ENCODE peak calls at places on chromosomes 16 and 17, in seven cellular contexts. P, Z, K, I, V, D and R are unnamed samples.

GRCh38 chr17:64202683-64203430 is 60.2 kb downstream of the TEX2 start:
- DNase-seq in P (peak; percentile 90), Z (no peak), K (peak; percentile 46), I (no peak), V (peak; percentile 76), D (no peak), R (peak; percentile 84)

GRCh38 chr17:80261895-80262279 is 1.2 kb downstream of the RNF213 start:
- DNase-seq in P (no peak), Z (no peak), K (no peak), I (no peak), V (no peak), D (no peak), R (no peak)

GRCh38 chr16:354971-355441 is 2.5 kb upstream of the AXIN1 start:
- DNase-seq in P (no peak), Z (no peak), K (no peak), I (no peak), V (no peak), D (peak; percentile 62), R (no peak)

GRCh38 chr16:81817789-81818304 is 38.8 kb downstream of the PLCG2 start:
- DNase-seq in P (no peak), Z (no peak), K (no peak), I (no peak), V (no peak), D (no peak), R (no peak)

GRCh38 chr17:4448197-4448980 is 14.6 kb downstream of the SPNS3 start:
- DNase-seq in P (no peak), Z (no peak), K (no peak), I (no peak), V (no peak), D (no peak), R (no peak)

GRCh38 chr16:27169511-27170071 is 33.7 kb upstream of the KDM8 start:
- DNase-seq in P (peak; percentile 98), Z (no peak), K (peak; percentile 95), I (no peak), V (peak; percentile 59), D (peak; percentile 54), R (peak; percentile 93)

GRCh38 chr16:14004031-14004718 is 66.9 kb upstream of the MRTFB start:
- DNase-seq in P (no peak), Z (no peak), K (no peak), I (no peak), V (no peak), D (no peak), R (no peak)

GRCh38 chr17:81034168-81034777 is 678 bp upstream of the BAIAP2 start:
- DNase-seq in P (no peak), Z (peak; percentile 33), K (no peak), I (no peak), V (no peak), D (no peak), R (no peak)

GRCh38 chr16:46629331-46629843 is 8.2 kb upstream of the SHCBP1 start:
- DNase-seq in P (peak; percentile 41), Z (peak; percentile 73), K (peak; percentile 77), I (no peak), V (peak; percentile 80), D (no peak), R (peak; percentile 71)

GRCh38 chr16:2926660-2927646 is 15.2 kb downstream of the FLYWCH1 start:
- DNase-seq in P (peak; percentile 85), Z (peak; percentile 94), K (peak; percentile 91), I (peak; percentile 94), V (peak; percentile 91), D (peak; percentile 82), R (peak; percentile 90)

GRCh38 chr17:5355416-5356129 is 63.9 kb downstream of the NUP88 start:
- DNase-seq in P (no peak), Z (no peak), K (peak; percentile 18), I (no peak), V (peak; percentile 29), D (no peak), R (peak; percentile 32)

GRCh38 chr17:67322039-67322787 is 44.2 kb downstream of the PSMD12 start:
- DNase-seq in P (no peak), Z (peak; percentile 88), K (no peak), I (no peak), V (no peak), D (no peak), R (no peak)

GRCh38 chr16:68079616-68080344 is 5.4 kb upstream of the NFATC3 start:
- DNase-seq in P (no peak), Z (no peak), K (peak; percentile 68), I (peak; percentile 50), V (peak; percentile 44), D (peak; percentile 71), R (peak; percentile 44)

GRCh38 chr17:64418506-64419339 is 28.1 kb upstream of the PECAM1 start:
- DNase-seq in P (peak; percentile 33), Z (peak; percentile 71), K (peak; percentile 83), I (no peak), V (peak; percentile 91), D (no peak), R (peak; percentile 82)

GRCh38 chr16:84369105-84369504 is 767 bp downstream of the ATP2C2 start:
- DNase-seq in P (no peak), Z (no peak), K (no peak), I (no peak), V (no peak), D (no peak), R (no peak)

GRCh38 chr17:151886-152859 is 14.8 kb downstream of the SCGB1C2 start:
- DNase-seq in P (peak; percentile 50), Z (no peak), K (no peak), I (no peak), V (peak; percentile 49), D (no peak), R (peak; percentile 21)

DNA sequence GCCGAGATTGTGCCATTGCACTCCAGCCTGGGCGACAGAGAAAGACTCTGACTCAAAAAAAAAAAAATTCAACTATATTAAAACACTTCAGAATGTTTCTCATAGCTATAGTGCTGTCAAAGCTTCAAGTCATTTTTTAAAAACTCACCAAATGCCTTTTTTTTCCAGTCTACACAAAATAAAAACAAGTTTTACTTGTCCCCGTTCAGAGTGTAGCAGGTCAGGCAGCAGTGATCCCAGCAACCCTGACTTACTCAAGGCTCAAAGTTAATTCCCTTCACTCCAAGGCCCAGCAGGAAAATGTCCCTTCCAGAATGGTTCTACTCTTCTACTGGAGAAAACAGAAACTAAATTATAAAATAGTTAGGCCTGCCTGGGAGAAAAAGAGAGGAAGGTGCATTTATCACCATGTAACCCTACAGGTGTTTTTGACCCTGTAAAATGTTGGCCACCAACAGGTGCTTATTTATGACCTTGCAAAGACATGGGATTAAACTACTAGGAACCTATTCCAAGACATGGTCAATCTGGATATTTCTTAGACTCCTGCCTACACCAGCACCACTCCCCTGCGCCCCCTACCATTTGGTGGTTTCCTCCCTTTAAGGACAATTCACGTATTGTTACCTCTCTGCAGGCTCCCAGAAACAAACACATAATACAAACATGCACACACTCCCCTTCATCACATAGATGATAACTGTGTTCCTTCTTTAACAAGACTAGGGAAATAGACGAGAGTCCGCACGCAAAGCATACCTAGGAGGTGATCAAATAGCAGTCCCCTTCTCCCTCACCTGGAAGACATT is 5.4 kb downstream of the AMFR start:
- DNase-seq in P (no peak), Z (no peak), K (no peak), I (no peak), V (no peak), D (no peak), R (no peak)
- H3K4me3 ChIP-seq in P (no peak overlapping the region), Z (no peak overlapping the region), K (no peak overlapping the region), I (no peak overlapping the region), V (no peak overlapping the region), D (no peak overlapping the region), R (no peak overlapping the region)

DNA sequence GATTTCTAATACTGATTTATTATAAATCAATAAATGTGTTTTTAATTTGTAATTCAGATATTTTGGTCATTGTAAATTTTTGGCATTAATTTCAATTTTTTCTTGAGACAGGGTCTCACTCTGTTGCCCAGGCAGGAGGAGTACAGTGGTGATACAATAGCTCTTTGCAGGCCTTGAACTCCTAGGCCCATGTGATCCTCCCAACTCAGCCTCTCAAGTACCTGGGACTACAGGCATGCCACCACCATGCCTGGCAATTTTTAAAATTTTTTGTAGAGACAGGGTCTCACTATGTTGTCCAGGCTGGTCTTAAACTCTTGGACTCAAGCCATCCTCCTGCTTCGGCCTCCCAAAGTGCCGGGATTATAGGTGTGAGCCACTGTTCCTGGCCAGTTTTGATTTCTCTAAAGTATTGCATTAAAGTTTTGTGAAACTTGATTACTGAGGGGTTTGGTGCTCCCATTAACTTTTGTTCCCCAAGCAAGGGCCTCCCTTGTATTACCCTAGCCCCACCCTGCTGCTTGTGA is 5.2 kb upstream of the TFAP4 start:
- DNase-seq in P (no peak), Z (no peak), K (no peak), I (no peak), V (no peak), D (no peak), R (no peak)
- TF ChIP-seq CTCF in P (no peak), Z (no peak), K (no peak), I (no peak), V (no peak), D (no peak), R (no peak)

DNA sequence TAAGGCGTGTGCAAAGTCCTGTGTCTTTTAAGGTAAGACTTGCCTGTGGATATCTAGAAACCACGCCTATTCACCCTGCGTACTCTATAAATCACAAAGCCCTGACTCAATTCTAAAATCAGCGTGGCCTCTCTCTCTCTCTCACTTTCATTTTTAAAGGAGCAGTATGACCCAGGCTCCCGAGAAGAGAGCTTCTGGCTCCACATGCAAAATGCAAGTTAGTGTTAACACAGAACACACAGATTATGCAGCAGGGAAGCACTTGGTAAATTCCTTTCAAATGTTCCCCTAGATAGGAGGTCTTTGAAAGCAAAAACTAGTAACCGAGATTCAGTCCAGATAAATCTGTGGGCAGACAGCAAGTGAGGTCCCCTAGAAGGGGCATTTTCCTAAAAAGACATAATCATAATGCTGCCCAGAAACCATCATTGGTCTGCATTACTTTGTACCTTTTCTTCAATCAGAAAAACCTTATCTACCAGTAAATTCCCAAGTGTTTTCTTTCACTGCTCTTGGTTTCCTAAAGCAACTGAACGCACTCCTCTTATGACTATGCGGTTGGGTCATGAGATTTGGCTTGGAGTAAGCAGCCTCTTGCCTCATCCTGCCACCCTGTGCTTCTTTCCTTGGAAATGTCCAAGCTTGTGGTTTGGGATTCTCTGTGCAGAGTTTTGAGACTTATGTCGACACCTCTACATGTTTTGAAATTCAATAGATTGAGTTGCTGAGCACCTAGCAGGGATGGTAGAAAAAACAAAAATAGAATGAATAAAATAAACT is 31.7 kb upstream of the KCNJ2 start:
- DNase-seq in P (peak; percentile 76), Z (peak; percentile 29), K (peak; percentile 97), I (peak; percentile 45), V (peak; percentile 95), D (no peak), R (peak; percentile 98)
- H3K4me3 ChIP-seq in P (peak overlapping the region; percentile 36), Z (peak overlapping the region; percentile 5), K (no peak overlapping the region), I (no peak overlapping the region), V (peak overlapping the region; percentile 34), D (no peak overlapping the region), R (peak overlapping the region; percentile 44)

GRCh38 chr16:11869657-11870228 is 18.4 kb upstream of the RSL1D1 start:
- DNase-seq in P (no peak), Z (no peak), K (no peak), I (no peak), V (no peak), D (no peak), R (no peak)

GRCh38 chr16:11875721-11876120 is 24.4 kb upstream of the RSL1D1 start:
- DNase-seq in P (no peak), Z (no peak), K (no peak), I (no peak), V (no peak), D (no peak), R (no peak)

GRCh38 chr16:11868412-11868980 is 17.2 kb upstream of the RSL1D1 start:
- DNase-seq in P (no peak), Z (no peak), K (no peak), I (no peak), V (no peak), D (no peak), R (no peak)

GRCh38 chr16:11876306-11876705 is 25.0 kb upstream of the RSL1D1 start:
- DNase-seq in P (no peak), Z (no peak), K (no peak), I (no peak), V (no peak), D (no peak), R (no peak)

GRCh38 chr16:11871193-11871592 is 19.9 kb upstream of the RSL1D1 start:
- DNase-seq in P (peak; percentile 23), Z (peak; percentile 44), K (peak; percentile 48), I (no peak), V (peak; percentile 56), D (no peak), R (peak; percentile 59)
- TF ChIP-seq CTCF in P (peak; percentile 29), Z (peak; percentile 21), K (peak; percentile 26), I (no peak), V (peak; percentile 18), D (no peak), R (peak; percentile 36)